ENCODE peak calls at places on chromosomes 12 and 14, in seven cellular contexts. E is lower lobe of right lung, L is pancreas, Z is lung, C is heart right ventricle, U is A549, X is heart left ventricle. O is an unnamed sample.

GRCh38 chr14:73833530-73834257 is 17.9 kb upstream of the PTGR2 start:
- DNase-seq in E (no peak), L (peak; percentile 34), Z (no peak), C (peak; percentile 46), U (peak; percentile 47), X (peak; percentile 55), O (no peak)

GRCh38 chr14:75995372-75996041 is 9.9 kb downstream of the IFT43 start:
- DNase-seq in E (no peak), L (no peak), Z (no peak), C (peak; percentile 84), U (no peak), X (peak; percentile 83), O (no peak)

GRCh38 chr12:3293013-3293412 is 198.0 kb upstream of the PRMT8 start:
- DNase-seq in E (no peak), L (no peak), Z (no peak), C (no peak), U (no peak), X (no peak), O (no peak)

GRCh38 chr14:80988742-80989429 is 33.5 kb downstream of the TSHR start:
- DNase-seq in E (no peak), L (no peak), Z (no peak), C (no peak), U (no peak), X (no peak), O (no peak)

GRCh38 chr12:26736563-26737486 is 96.2 kb downstream of the ITPR2 start:
- DNase-seq in E (no peak), L (no peak), Z (no peak), C (no peak), U (no peak), X (no peak), O (peak; percentile 65)

GRCh38 chr14:95432152-95433093 is 84.0 kb downstream of the SYNE3 start:
- DNase-seq in E (no peak), L (peak; percentile 74), Z (no peak), C (peak; percentile 55), U (peak; percentile 37), X (peak; percentile 57), O (no peak)

GRCh38 chr12:48828293-48828692 is 10.0 kb downstream of the CACNB3 start:
- DNase-seq in E (no peak), L (no peak), Z (no peak), C (no peak), U (no peak), X (no peak), O (no peak)

GRCh38 chr14:25132734-25133422 is 82.9 kb upstream of the STXBP6 start:
- DNase-seq in E (peak; percentile 66), L (peak; percentile 76), Z (peak; percentile 50), C (peak; percentile 51), U (peak; percentile 67), X (peak; percentile 69), O (no peak)

GRCh38 chr14:32808574-32809098 is 130.0 kb upstream of the NPAS3 start:
- DNase-seq in E (no peak), L (peak; percentile 18), Z (no peak), C (peak; percentile 21), U (no peak), X (no peak), O (no peak)

GRCh38 chr12:106086696-106087095 is 52.1 kb downstream of the NUAK1 start:
- DNase-seq in E (no peak), L (no peak), Z (no peak), C (no peak), U (no peak), X (no peak), O (no peak)

GRCh38 chr12:51028126-51028810 is 2.1 kb upstream of the SLC11A2 start:
- DNase-seq in E (no peak), L (no peak), Z (peak; percentile 64), C (no peak), U (peak; percentile 85), X (no peak), O (peak; percentile 77)

GRCh38 chr12:3367750-3368444 is 123.1 kb upstream of the PRMT8 start:
- DNase-seq in E (no peak), L (peak; percentile 50), Z (no peak), C (no peak), U (no peak), X (no peak), O (no peak)

GRCh38 chr14:49173765-49174373 is 412.3 kb downstream of the RPS29 start:
- DNase-seq in E (no peak), L (no peak), Z (peak; percentile 49), C (peak; percentile 30), U (peak; percentile 77), X (no peak), O (peak; percentile 56)

GRCh38 chr14:74243051-74243450 is 3.8 kb downstream of the VSX2 start:
- DNase-seq in E (no peak), L (no peak), Z (no peak), C (no peak), U (no peak), X (no peak), O (no peak)

GRCh38 chr12:78002878-78003277 is 172.2 kb downstream of the NAV3 start:
- DNase-seq in E (no peak), L (no peak), Z (no peak), C (no peak), U (peak; percentile 6), X (no peak), O (no peak)

DNA sequence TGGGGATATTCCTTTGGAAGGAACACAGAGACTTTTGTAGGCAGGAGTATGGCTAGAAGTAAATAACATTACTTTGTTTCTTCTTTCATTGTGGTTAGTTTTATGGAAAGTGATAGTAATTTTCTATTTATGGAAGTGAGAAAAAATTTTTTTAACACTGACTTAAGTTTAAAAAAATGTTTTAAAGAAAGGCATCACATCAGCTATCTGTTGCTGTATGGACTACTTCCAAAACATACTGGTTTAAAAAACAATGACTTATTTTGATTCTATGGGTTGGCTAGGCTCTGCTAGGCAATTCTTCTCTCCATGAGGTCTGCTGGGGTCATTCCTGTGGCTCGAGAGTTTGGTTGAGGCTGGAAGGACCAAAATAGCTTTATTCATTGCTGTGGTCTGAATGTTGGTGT is 31.7 kb upstream of the SLC38A2 start:
- DNase-seq in E (no peak), L (no peak), Z (no peak), C (no peak), U (no peak), X (no peak), O (no peak)
- H3K27ac ChIP-seq in E (no peak overlapping the region), L (no peak overlapping the region), Z (no peak overlapping the region), C (no peak overlapping the region), U (no peak overlapping the region), X (peak overlapping the region; percentile 45), O (no peak overlapping the region)

GRCh38 chr12:20483776-20484175 is 115.4 kb downstream of the PDE3A start:
- DNase-seq in E (no peak), L (no peak), Z (no peak), C (no peak), U (no peak), X (no peak), O (no peak)
- H3K4me1 ChIP-seq in E (no peaks in the 10 kb centered on the region), L (no peaks in the 10 kb centered on the region), Z (peaks cover 12% of the 10 kb centered on the region), C (peaks cover 17% of the 10 kb centered on the region), U (peaks cover 59% of the 10 kb centered on the region), X (peaks cover 27% of the 10 kb centered on the region), O (no peaks in the 10 kb centered on the region)

GRCh38 chr14:97723834-97724770 is 926.9 kb downstream of the VRK1 start:
- DNase-seq in E (no peak), L (no peak), Z (no peak), C (no peak), U (peak; percentile 8), X (no peak), O (no peak)
- TF ChIP-seq CTCF in E (no peak), L (no peak), Z (no peak), C (no peak), U (no peak), X (no peak), O (no peak)

DNA sequence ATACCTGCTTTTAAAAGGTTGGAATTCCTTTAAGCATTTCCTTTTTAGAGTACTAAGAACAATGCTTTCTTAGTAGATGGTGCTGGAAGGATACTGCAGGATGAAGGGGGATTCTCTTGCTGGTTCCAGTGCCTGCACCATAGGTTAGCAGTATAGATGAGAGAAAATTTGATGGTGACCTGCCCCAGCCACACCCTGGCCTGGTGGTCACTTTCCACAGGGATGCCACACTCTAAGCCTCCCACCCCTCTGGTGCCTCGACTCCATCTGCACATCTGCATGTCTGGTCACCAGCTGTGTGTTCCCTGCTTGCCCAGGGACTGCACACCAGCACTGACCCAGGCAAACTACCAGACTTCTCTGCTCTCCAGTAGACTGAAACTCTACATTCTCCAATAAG is 19.1 kb downstream of the SLC2A3 start:
- DNase-seq in E (no peak), L (no peak), Z (no peak), C (no peak), U (no peak), X (no peak), O (no peak)
- H3K27ac ChIP-seq in E (no peak overlapping the region), L (no peak overlapping the region), Z (no peak overlapping the region), C (no peak overlapping the region), U (no peak overlapping the region), X (no peak overlapping the region), O (no peak overlapping the region)

O was measured in foreskin keratinocyte.